ENCODE peak calls at places on chromosome 10, in five cellular contexts. J is MCF 10A, G is NCI-H1092 treated with DMSO at 0.1 percent for 48 hours, O is NCI-H1436, A is T1000. D is an unnamed sample.

GRCh38 chr10:88730864-88731263 is 24.8 kb downstream of the LIPK start:
- DNase-seq in J (no peak), G (no peak), O (no peak), A (no peak), D (no peak)

GRCh38 chr10:14673189-14673947 is 101.3 kb downstream of the FAM107B start:
- DNase-seq in J (no peak), G (no peak), O (no peak), A (no peak), D (no peak)

GRCh38 chr10:33945051-33945450 is 610.6 kb upstream of the NRP1 start:
- DNase-seq in J (no peak), G (no peak), O (no peak), A (no peak), D (no peak)

GRCh38 chr10:63068246-63068645 is 64.9 kb upstream of the NRBF2 start:
- DNase-seq in J (peak), G (no peak), O (no peak), A (no peak), D (no peak)

GRCh38 chr10:49595713-49596492 is 14.2 kb upstream of the SLC18A3 start:
- DNase-seq in J (no peak), G (no peak), O (no peak), A (no peak), D (no peak)

GRCh38 chr10:113360870-113361269 is 192.0 kb upstream of the HABP2 start:
- DNase-seq in J (no peak), G (no peak), O (no peak), A (no peak), D (no peak)

GRCh38 chr10:22539579-22540160 is 174.7 kb downstream of the PIP4K2A start:
- DNase-seq in J (no peak), G (no peak), O (peak), A (no peak), D (no peak)

GRCh38 chr10:70672165-70672992 is at the start of gene ADAMTS14:
- DNase-seq in J (no peak), G (peak), O (peak), A (peak), D (no peak)

GRCh38 chr10:113228570-113228969 is 278.5 kb downstream of the TCF7L2 start:
- DNase-seq in J (peak), G (no peak), O (no peak), A (no peak), D (peak)

GRCh38 chr10:129033790-129034272 is 433.2 kb upstream of the MGMT start:
- DNase-seq in J (no peak), G (no peak), O (no peak), A (no peak), D (no peak)

GRCh38 chr10:20877986-20878979 is 18.8 kb downstream of the NEBL start:
- DNase-seq in J (no peak), G (no peak), O (no peak), A (peak), D (peak)

GRCh38 chr10:93097386-93097785 is 23.7 kb downstream of the CYP26A1 start:
- DNase-seq in J (no peak), G (no peak), O (no peak), A (no peak), D (no peak)

GRCh38 chr10:129775681-129776080 is 188.4 kb downstream of the EBF3 start:
- DNase-seq in J (no peak), G (no peak), O (no peak), A (no peak), D (no peak)

GRCh38 chr10:47058961-47059391 is 147.7 kb downstream of the PTPN20 start:
- DNase-seq in J (no peak), G (no peak), O (no peak), A (no peak), D (no peak)

GRCh38 chr10:104080762-104081161 is 4.9 kb downstream of the COL17A1 start:
- DNase-seq in J (peak), G (peak), O (peak), A (no peak), D (no peak)

GRCh38 chr10:89085153-89085552 is 94.6 kb downstream of the FAS start:
- DNase-seq in J (peak), G (no peak), O (no peak), A (no peak), D (no peak)

GRCh38 chr10:73859441-73860049 is 14.8 kb downstream of the CAMK2G start:
- DNase-seq in J (no peak), G (no peak), O (no peak), A (no peak), D (no peak)

GRCh38 chr10:126598009-126598408 is 72.5 kb downstream of the C10orf90 start:
- DNase-seq in J (peak), G (peak), O (peak), A (no peak), D (no peak)

GRCh38 chr10:44974628-44975431 is 3.8 kb downstream of the DEPP1 start:
- DNase-seq in J (peak), G (peak), O (peak), A (no peak), D (no peak)

GRCh38 chr10:21715531-21716195 is 181.6 kb downstream of the MLLT10 start:
- DNase-seq in J (no peak), G (no peak), O (no peak), A (no peak), D (no peak)

GRCh38 chr10:132353456-132354355 is 21.7 kb downstream of the LRRC27 start:
- DNase-seq in J (no peak), G (no peak), O (no peak), A (no peak), D (no peak)

GRCh38 chr10:132294561-132295320 is 13.0 kb downstream of the STK32C start:
- DNase-seq in J (no peak), G (peak), O (peak), A (no peak), D (no peak)

GRCh38 chr10:86649471-86650150 is 4.7 kb upstream of the OPN4 start:
- DNase-seq in J (no peak), G (no peak), O (no peak), A (no peak), D (no peak)

GRCh38 chr10:49365675-49366415 is 30.0 kb downstream of the DRGX start:
- DNase-seq in J (no peak), G (no peak), O (no peak), A (no peak), D (no peak)

GRCh38 chr10:51900180-51900579 is 200.8 kb upstream of the CSTF2T start:
- DNase-seq in J (no peak), G (no peak), O (no peak), A (no peak), D (no peak)

GRCh38 chr10:70367195-70367796 is 15.1 kb downstream of the LRRC20 start:
- DNase-seq in J (no peak), G (no peak), O (no peak), A (peak), D (no peak)

GRCh38 chr10:129941199-129942018 is 22.7 kb downstream of the EBF3 start:
- DNase-seq in J (no peak), G (no peak), O (no peak), A (no peak), D (no peak)

GRCh38 chr10:82377608-82378007 is 502.6 kb downstream of the NRG3 start:
- DNase-seq in J (peak), G (no peak), O (no peak), A (no peak), D (no peak)

GRCh38 chr10:59387951-59388431 is 25.6 kb upstream of the FAM13C start:
- DNase-seq in J (peak), G (no peak), O (no peak), A (peak), D (peak)

GRCh38 chr10:124743188-124744046 is 761 bp downstream of the FAM53B start:
- DNase-seq in J (peak), G (no peak), O (no peak), A (peak), D (no peak)

GRCh38 chr10:120573355-120573754 is 116.3 kb downstream of the PLPP4 start:
- DNase-seq in J (peak), G (no peak), O (no peak), A (no peak), D (no peak)

GRCh38 chr10:110363572-110364411 is 59.1 kb upstream of the SMNDC1 start:
- DNase-seq in J (no peak), G (peak), O (peak), A (no peak), D (no peak)

GRCh38 chr10:113179270-113179669 is 229.2 kb downstream of the TCF7L2 start:
- DNase-seq in J (no peak), G (no peak), O (no peak), A (no peak), D (no peak)

GRCh38 chr10:102593804-102594079 is 50.5 kb upstream of the TRIM8 start:
- DNase-seq in J (no peak), G (no peak), O (no peak), A (no peak), D (no peak)

GRCh38 chr10:27391325-27391724 is 112.8 kb upstream of the RAB18 start:
- DNase-seq in J (peak), G (no peak), O (no peak), A (no peak), D (no peak)

GRCh38 chr10:79026806-79027146 is 42.0 kb upstream of the ZMIZ1 start:
- DNase-seq in J (no peak), G (no peak), O (no peak), A (no peak), D (no peak)

GRCh38 chr10:43599333-43599732 is 6.9 kb upstream of the ZNF485 start:
- DNase-seq in J (no peak), G (no peak), O (no peak), A (no peak), D (no peak)